ENCODE peak calls at places on chromosomes 5 and 9, in four cellular contexts. Y, P, X and J are unnamed samples.

GRCh38 chr5:19928556-19929421 is 59.2 kb downstream of the CDH18 start:
- DNase-seq in Y (no peak), P (peak), X (peak), J (peak)

GRCh38 chr5:77993799-77994318 is 217.7 kb upstream of the TBCA start:
- DNase-seq in Y (no peak), P (no peak), X (no peak), J (no peak)

GRCh38 chr9:75111019-75111622 is 22.8 kb downstream of the OSTF1 start:
- DNase-seq in Y (no peak), P (no peak), X (no peak), J (no peak)

GRCh38 chr5:135167634-135168033 is 133.6 kb upstream of the PITX1 start:
- DNase-seq in Y (no peak), P (no peak), X (no peak), J (no peak)

GRCh38 chr9:130149031-130149430 is 23.2 kb upstream of the NCS1 start:
- DNase-seq in Y (no peak), P (no peak), X (no peak), J (no peak)

GRCh38 chr5:151755383-151755782 is 3.0 kb downstream of the ATOX1 start:
- DNase-seq in Y (no peak), P (no peak), X (no peak), J (no peak)

GRCh38 chr5:98722188-98722587 is 51.3 kb upstream of the RGMB start:
- DNase-seq in Y (no peak), P (peak), X (no peak), J (no peak)

GRCh38 chr5:157568717-157569116 is 6.9 kb downstream of the ADAM19 start:
- DNase-seq in Y (no peak), P (no peak), X (no peak), J (no peak)

GRCh38 chr9:113581865-113582697 is 118.6 kb downstream of the RGS3 start:
- DNase-seq in Y (no peak), P (peak), X (peak), J (no peak)

GRCh38 chr5:22079002-22079401 is 774.1 kb downstream of the CDH12 start:
- DNase-seq in Y (no peak), P (no peak), X (no peak), J (no peak)

GRCh38 chr5:142830241-142831018 is 60.3 kb downstream of the ARHGAP26 start:
- DNase-seq in Y (no peak), P (peak), X (peak), J (no peak)

GRCh38 chr5:110414360-110414759 is 312.1 kb downstream of the TMEM232 start:
- DNase-seq in Y (no peak), P (peak), X (peak), J (peak)

GRCh38 chr9:121620777-121621437 is 30.5 kb upstream of the DAB2IP start:
- DNase-seq in Y (peak), P (no peak), X (peak), J (peak)

GRCh38 chr5:172606156-172606785 is 34.8 kb upstream of the NEURL1B start:
- DNase-seq in Y (no peak), P (no peak), X (no peak), J (no peak)

GRCh38 chr9:4904322-4905134 is 80.5 kb upstream of the JAK2 start:
- DNase-seq in Y (no peak), P (peak), X (no peak), J (no peak)

GRCh38 chr9:130199605-130200004 is 27.4 kb downstream of the NCS1 start:
- DNase-seq in Y (no peak), P (peak), X (peak), J (no peak)

GRCh38 chr9:119802621-119803020 is 433.4 kb upstream of the BRINP1 start:
- DNase-seq in Y (peak), P (no peak), X (no peak), J (no peak)

GRCh38 chr9:120579139-120579749 is 723 bp downstream of the CDK5RAP2 start:
- DNase-seq in Y (no peak), P (no peak), X (peak), J (peak)

GRCh38 chr5:133883916-133884315 is 84.5 kb downstream of the C5orf15 start:
- DNase-seq in Y (no peak), P (no peak), X (no peak), J (no peak)

GRCh38 chr9:95506692-95507455 is 9.9 kb downstream of the PTCH1 start:
- DNase-seq in Y (peak), P (peak), X (peak), J (peak)

GRCh38 chr5:170747851-170748250 is 35.7 kb upstream of the GABRP start:
- DNase-seq in Y (peak), P (no peak), X (peak), J (peak)

GRCh38 chr5:179263391-179264052 is 81.7 kb downstream of the ADAMTS2 start:
- DNase-seq in Y (peak), P (no peak), X (no peak), J (no peak)

GRCh38 chr5:10166392-10166791 is 83.3 kb downstream of the ATPSCKMT start:
- DNase-seq in Y (no peak), P (no peak), X (no peak), J (no peak)

GRCh38 chr5:39284552-39284951 is 65.2 kb upstream of the FYB1 start:
- DNase-seq in Y (no peak), P (no peak), X (no peak), J (no peak)

GRCh38 chr5:34500236-34500836 is 155.8 kb upstream of the RAI14 start:
- DNase-seq in Y (no peak), P (no peak), X (no peak), J (no peak)

GRCh38 chr9:120445974-120446373 is 134.0 kb downstream of the CDK5RAP2 start:
- DNase-seq in Y (no peak), P (no peak), X (no peak), J (no peak)

GRCh38 chr5:91177639-91178038 is 205.5 kb downstream of the ARRDC3 start:
- DNase-seq in Y (no peak), P (peak), X (no peak), J (no peak)

GRCh38 chr5:91174418-91174817 is 208.7 kb downstream of the ARRDC3 start:
- DNase-seq in Y (no peak), P (no peak), X (peak), J (no peak)

GRCh38 chr5:91176288-91177016 is 206.7 kb downstream of the ARRDC3 start:
- DNase-seq in Y (no peak), P (peak), X (peak), J (no peak)

GRCh38 chr5:91177085-91177484 is 206.0 kb downstream of the ARRDC3 start:
- DNase-seq in Y (no peak), P (no peak), X (no peak), J (no peak)

GRCh38 chr5:91175708-91176107 is 207.4 kb downstream of the ARRDC3 start:
- DNase-seq in Y (no peak), P (no peak), X (no peak), J (no peak)
- H3K23ac ChIP-seq in Y (no peak), P (no peak), X (no peak), J (no peak)

GRCh38 chr5:1017691-1018455 is 9.3 kb downstream of the NKD2 start:
- DNase-seq in Y (no peak), P (no peak), X (no peak), J (no peak)

GRCh38 chr5:1017056-1017455 is 8.5 kb downstream of the NKD2 start:
- DNase-seq in Y (no peak), P (no peak), X (no peak), J (no peak)

GRCh38 chr5:1016036-1016435 is 7.4 kb downstream of the NKD2 start:
- DNase-seq in Y (no peak), P (no peak), X (no peak), J (no peak)

GRCh38 chr5:1015545-1015944 is 6.9 kb downstream of the NKD2 start:
- DNase-seq in Y (no peak), P (no peak), X (no peak), J (no peak)

DNA sequence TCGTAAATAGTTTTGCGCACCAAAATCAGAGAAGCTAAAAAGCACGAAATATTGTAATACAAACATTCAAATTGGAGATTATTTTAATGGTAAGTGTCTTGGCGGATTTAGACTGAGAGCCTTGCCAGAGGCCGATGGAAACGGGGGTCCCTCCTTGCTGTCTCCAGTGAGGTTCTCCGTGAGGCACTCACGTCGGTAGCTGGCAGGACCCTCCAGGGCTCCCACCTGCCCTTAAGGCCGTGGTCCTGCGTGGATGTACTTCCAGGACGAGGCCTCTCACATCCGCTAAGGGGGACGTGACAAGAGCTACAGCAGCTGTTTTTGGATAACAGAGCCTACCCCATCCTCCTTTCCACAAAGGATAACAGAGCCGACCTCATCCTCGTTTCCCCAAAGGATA is 7.9 kb downstream of the NKD2 start:
- DNase-seq in Y (no peak), P (no peak), X (no peak), J (no peak)
- H3K23ac ChIP-seq in Y (no peak), P (no peak), X (no peak), J (no peak)

GRCh38 chr9:136729926-136730325 is 12.8 kb downstream of the LCN10 start:
- DNase-seq in Y (no peak), P (no peak), X (no peak), J (no peak)

GRCh38 chr9:136729144-136729543 is 13.6 kb downstream of the LCN10 start:
- DNase-seq in Y (no peak), P (no peak), X (no peak), J (no peak)

GRCh38 chr9:136728080-136728547 is 14.6 kb downstream of the LCN10 start:
- DNase-seq in Y (peak), P (peak), X (peak), J (peak)

GRCh38 chr9:136726631-136727191 is 14.3 kb downstream of the DIPK1B start:
- DNase-seq in Y (no peak), P (peak), X (peak), J (peak)

GRCh38 chr9:136728548-136729123 is 14.1 kb downstream of the LCN10 start:
- DNase-seq in Y (peak), P (peak), X (peak), J (peak)
- H3K23ac ChIP-seq in Y (no peak), P (peak), X (no peak), J (peak)

DNA sequence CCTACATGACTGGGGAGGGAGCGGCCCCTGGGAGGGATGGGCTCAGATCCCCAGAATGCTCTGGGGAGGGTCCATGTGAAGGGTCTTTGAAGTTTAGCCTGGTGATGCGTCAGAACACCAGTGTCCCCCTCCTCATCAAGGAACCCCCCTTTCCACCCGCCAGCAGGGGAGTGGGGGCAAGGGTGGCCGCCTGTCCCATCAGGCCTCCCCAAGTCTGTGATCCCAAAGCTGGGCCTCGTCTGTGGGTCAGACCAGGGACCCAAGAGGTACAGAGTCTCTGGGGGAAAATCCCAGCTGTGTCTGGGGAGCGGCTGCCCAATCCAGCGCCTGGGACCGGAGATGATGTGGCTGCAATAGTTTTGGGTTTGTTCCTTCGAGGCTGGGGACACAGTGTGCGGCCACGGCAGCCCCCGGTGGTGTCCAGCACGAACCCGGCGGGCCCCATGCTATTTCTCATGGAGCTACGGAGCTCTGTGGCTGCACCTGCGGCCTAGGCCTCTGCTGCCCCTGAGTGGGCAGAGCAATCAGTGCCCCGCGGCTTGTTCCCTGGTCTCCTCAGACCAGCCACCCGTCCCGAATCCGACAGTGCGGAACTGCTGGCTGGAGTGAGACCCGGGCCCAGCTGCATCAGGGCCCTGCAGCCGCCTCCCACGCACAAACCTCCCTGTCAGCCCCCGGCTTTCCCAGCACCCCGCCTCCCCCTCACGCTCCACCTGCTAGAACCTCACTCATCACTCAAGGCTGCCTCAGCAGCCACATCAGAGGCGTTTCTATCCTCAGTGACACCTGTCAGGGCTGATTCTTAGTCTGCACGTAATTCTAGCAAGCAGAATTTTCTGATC is 29.2 kb downstream of the SARDH start:
- DNase-seq in Y (no peak), P (no peak), X (no peak), J (no peak)
- H3K23ac ChIP-seq in Y (no peak), P (no peak), X (no peak), J (no peak)

GRCh38 chr9:136260936-136261472 is 15.4 kb upstream of the QSOX2 start:
- DNase-seq in Y (no peak), P (no peak), X (no peak), J (no peak)

GRCh38 chr9:136259517-136259813 is 13.9 kb upstream of the QSOX2 start:
- DNase-seq in Y (no peak), P (no peak), X (no peak), J (no peak)

GRCh38 chr9:136259836-136260235 is 14.2 kb upstream of the QSOX2 start:
- DNase-seq in Y (no peak), P (no peak), X (no peak), J (no peak)

GRCh38 chr9:136261686-136262430 is 16.2 kb upstream of the QSOX2 start:
- DNase-seq in Y (no peak), P (no peak), X (no peak), J (no peak)

DNA sequence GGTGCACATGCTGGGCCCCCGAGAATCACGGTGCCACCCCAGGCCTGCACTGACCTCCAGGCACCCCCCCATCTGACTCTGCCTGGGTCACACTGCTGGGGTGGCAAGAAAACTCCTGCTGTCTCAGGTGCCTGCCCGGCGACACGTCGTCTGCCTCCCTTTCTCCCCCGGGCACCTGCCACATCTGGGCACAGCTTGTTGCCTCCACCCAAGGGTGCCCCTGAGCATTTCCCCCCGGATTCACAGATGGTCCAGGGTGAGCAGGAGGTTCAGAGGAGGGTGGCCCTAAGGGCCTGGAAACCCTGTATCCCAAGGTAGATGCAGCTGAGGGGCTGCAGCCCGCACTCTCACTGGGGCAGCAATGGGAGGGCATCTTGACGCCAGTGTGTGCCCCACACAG is 14.9 kb upstream of the QSOX2 start:
- DNase-seq in Y (no peak), P (no peak), X (no peak), J (no peak)
- H3K23ac ChIP-seq in Y (no peak), P (no peak), X (no peak), J (no peak)

GRCh38 chr9:127712851-127713250 is 2.6 kb downstream of the PTRH1 start:
- DNase-seq in Y (no peak), P (no peak), X (no peak), J (no peak)

GRCh38 chr9:127710204-127710805 is 3.5 kb downstream of the CFAP157 start:
- DNase-seq in Y (no peak), P (no peak), X (no peak), J (no peak)

GRCh38 chr9:127712371-127712770 is 3.1 kb downstream of the PTRH1 start:
- DNase-seq in Y (no peak), P (no peak), X (no peak), J (no peak)

GRCh38 chr9:127711226-127711701 is 4.2 kb downstream of the PTRH1 start:
- DNase-seq in Y (no peak), P (no peak), X (no peak), J (no peak)

GRCh38 chr9:127711831-127712274 is 3.6 kb downstream of the PTRH1 start:
- DNase-seq in Y (no peak), P (no peak), X (no peak), J (no peak)
- H3K23ac ChIP-seq in Y (no peak), P (no peak), X (no peak), J (no peak)

GRCh38 chr5:176899296-176899891 is at the start of gene HK3:
- DNase-seq in Y (no peak), P (no peak), X (no peak), J (no peak)

GRCh38 chr5:176899946-176900782 is 1.0 kb upstream of the HK3 start:
- DNase-seq in Y (no peak), P (peak), X (no peak), J (peak)

GRCh38 chr5:176902102-176902814 is 3.1 kb upstream of the HK3 start:
- DNase-seq in Y (no peak), P (no peak), X (no peak), J (no peak)

GRCh38 chr5:176901260-176902101 is 2.3 kb upstream of the HK3 start:
- DNase-seq in Y (no peak), P (peak), X (no peak), J (no peak)

DNA sequence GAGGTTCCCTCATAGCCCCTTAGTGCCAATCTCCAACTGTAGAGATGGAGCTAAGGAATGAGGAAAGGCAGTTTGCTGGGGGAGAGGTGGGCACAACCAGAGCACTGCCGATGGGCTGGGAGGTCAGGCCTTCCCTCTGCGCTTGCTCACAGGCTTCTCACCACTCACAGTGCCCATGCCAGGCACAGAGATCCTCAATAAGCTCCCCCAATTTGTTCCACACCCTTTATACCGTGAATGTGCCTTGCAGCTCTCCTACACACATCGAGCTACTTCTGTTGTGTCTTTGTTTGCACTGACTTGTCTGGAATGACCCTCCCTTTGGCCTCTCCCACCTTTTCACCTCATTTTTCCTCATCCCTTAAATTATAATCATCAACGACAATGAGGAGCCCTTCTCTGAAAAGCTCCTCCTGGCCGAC is 1.6 kb upstream of the HK3 start:
- DNase-seq in Y (no peak), P (no peak), X (no peak), J (no peak)
- H3K23ac ChIP-seq in Y (no peak), P (no peak), X (no peak), J (no peak)

GRCh38 chr5:138649316-138649720 is 74.1 kb upstream of the HSPA9 start:
- DNase-seq in Y (no peak), P (no peak), X (no peak), J (no peak)
- H3K23ac ChIP-seq in Y (no peak), P (no peak), X (no peak), J (no peak)

GRCh38 chr9:116422119-116422979 is 264.8 kb upstream of the TRIM32 start:
- DNase-seq in Y (no peak), P (no peak), X (no peak), J (no peak)
- H3K23ac ChIP-seq in Y (no peak), P (no peak), X (no peak), J (no peak)

DNA sequence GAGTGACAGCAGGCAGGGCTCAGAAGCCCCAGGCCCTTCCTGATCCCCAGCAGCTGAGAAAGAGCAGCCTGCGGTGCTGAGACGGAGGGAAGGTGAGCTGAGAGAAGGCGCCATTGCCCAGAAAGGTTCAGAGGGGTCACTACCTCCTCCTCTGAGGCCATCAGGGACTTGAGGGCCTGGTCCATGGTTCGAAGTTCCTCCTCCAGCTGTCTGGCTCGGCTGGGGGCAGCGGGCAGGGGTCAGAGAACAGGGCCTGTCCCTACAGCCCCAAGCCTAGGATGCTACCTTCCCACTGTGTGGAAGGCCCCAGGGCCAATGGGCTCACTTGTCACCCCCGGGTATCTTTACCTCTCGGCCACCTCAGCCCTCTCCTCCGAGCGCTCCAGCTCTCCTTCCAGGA is 4.8 kb downstream of the TPM2 start:
- DNase-seq in Y (no peak), P (no peak), X (no peak), J (no peak)
- H3K23ac ChIP-seq in Y (no peak), P (no peak), X (no peak), J (no peak)